ENCODE peak calls at places on chromosome 1, in ten cellular contexts. One of them, this sample, is unnamed.

GRCh38 chr1:248611883-248612282 is 14.4 kb upstream of the OR2T10 start:
- DNase-seq in NCI-H2171 treated with DMSO at 0.1 percent for 48 hours: no peak
- DNase-seq in right lobe of liver: no peak
- DNase-seq in A172: no peak
- DNase-seq in stomach: no peak
- DNase-seq in caudate nucleus: no peak
- DNase-seq in activated T-cell treated with anti-CD3 and anti-CD28 coated beads for 24 hours: no peak
- DNase-seq in GM12865: peak; percentile 45
- DNase-seq in RPMI7951: no peak
- DNase-seq in left cardiac atrium: no peak
- DNase-seq in this sample: no peak

GRCh38 chr1:45793942-45794604 is 9.3 kb upstream of the MAST2 start:
- DNase-seq in NCI-H2171 treated with DMSO at 0.1 percent for 48 hours: peak; percentile 6
- DNase-seq in right lobe of liver: no peak
- DNase-seq in A172: no peak
- DNase-seq in stomach: no peak
- DNase-seq in caudate nucleus: no peak
- DNase-seq in activated T-cell treated with anti-CD3 and anti-CD28 coated beads for 24 hours: no peak
- DNase-seq in GM12865: peak; percentile 38
- DNase-seq in RPMI7951: no peak
- DNase-seq in left cardiac atrium: no peak
- DNase-seq in this sample: no peak

GRCh38 chr1:50959303-50959912 is 659 bp downstream of the FAF1 start:
- DNase-seq in NCI-H2171 treated with DMSO at 0.1 percent for 48 hours: peak; percentile 51
- DNase-seq in right lobe of liver: peak; percentile 59
- DNase-seq in A172: peak; percentile 33
- DNase-seq in stomach: no peak
- DNase-seq in caudate nucleus: peak; percentile 66
- DNase-seq in activated T-cell treated with anti-CD3 and anti-CD28 coated beads for 24 hours: no peak
- DNase-seq in GM12865: peak; percentile 18
- DNase-seq in RPMI7951: peak; percentile 54
- DNase-seq in left cardiac atrium: peak; percentile 29
- DNase-seq in this sample: no peak

GRCh38 chr1:43982241-43982640 is 3.2 kb downstream of the B4GALT2 start:
- DNase-seq in NCI-H2171 treated with DMSO at 0.1 percent for 48 hours: no peak
- DNase-seq in right lobe of liver: no peak
- DNase-seq in A172: no peak
- DNase-seq in stomach: no peak
- DNase-seq in caudate nucleus: no peak
- DNase-seq in activated T-cell treated with anti-CD3 and anti-CD28 coated beads for 24 hours: no peak
- DNase-seq in GM12865: no peak
- DNase-seq in RPMI7951: no peak
- DNase-seq in left cardiac atrium: no peak
- DNase-seq in this sample: no peak

GRCh38 chr1:21575351-21575942 is 66.2 kb downstream of the ALPL start:
- DNase-seq in NCI-H2171 treated with DMSO at 0.1 percent for 48 hours: no peak
- DNase-seq in right lobe of liver: no peak
- DNase-seq in A172: no peak
- DNase-seq in stomach: no peak
- DNase-seq in caudate nucleus: no peak
- DNase-seq in activated T-cell treated with anti-CD3 and anti-CD28 coated beads for 24 hours: no peak
- DNase-seq in GM12865: no peak
- DNase-seq in RPMI7951: no peak
- DNase-seq in left cardiac atrium: no peak
- DNase-seq in this sample: no peak

GRCh38 chr1:165235158-165235776 is 121.2 kb downstream of the LMX1A start:
- DNase-seq in NCI-H2171 treated with DMSO at 0.1 percent for 48 hours: peak; percentile 84
- DNase-seq in right lobe of liver: peak; percentile 70
- DNase-seq in A172: no peak
- DNase-seq in stomach: no peak
- DNase-seq in caudate nucleus: no peak
- DNase-seq in activated T-cell treated with anti-CD3 and anti-CD28 coated beads for 24 hours: no peak
- DNase-seq in GM12865: no peak
- DNase-seq in RPMI7951: no peak
- DNase-seq in left cardiac atrium: no peak
- DNase-seq in this sample: peak; percentile 15

GRCh38 chr1:54800899-54801759 is at the start of gene TTC22:
- DNase-seq in NCI-H2171 treated with DMSO at 0.1 percent for 48 hours: no peak
- DNase-seq in right lobe of liver: peak; percentile 78
- DNase-seq in A172: no peak
- DNase-seq in stomach: peak; percentile 83
- DNase-seq in caudate nucleus: peak; percentile 36
- DNase-seq in activated T-cell treated with anti-CD3 and anti-CD28 coated beads for 24 hours: peak; percentile 54
- DNase-seq in GM12865: peak; percentile 77
- DNase-seq in RPMI7951: no peak
- DNase-seq in left cardiac atrium: no peak
- DNase-seq in this sample: peak; percentile 90

GRCh38 chr1:165595561-165595960 is 35.5 kb upstream of the MGST3 start:
- DNase-seq in NCI-H2171 treated with DMSO at 0.1 percent for 48 hours: no peak
- DNase-seq in right lobe of liver: no peak
- DNase-seq in A172: no peak
- DNase-seq in stomach: no peak
- DNase-seq in caudate nucleus: no peak
- DNase-seq in activated T-cell treated with anti-CD3 and anti-CD28 coated beads for 24 hours: no peak
- DNase-seq in GM12865: no peak
- DNase-seq in RPMI7951: peak; percentile 69
- DNase-seq in left cardiac atrium: no peak
- DNase-seq in this sample: no peak

GRCh38 chr1:84847253-84848247 is 45.5 kb downstream of the LPAR3 start:
- DNase-seq in NCI-H2171 treated with DMSO at 0.1 percent for 48 hours: no peak
- DNase-seq in right lobe of liver: peak; percentile 92
- DNase-seq in A172: peak; percentile 85
- DNase-seq in stomach: peak; percentile 95
- DNase-seq in caudate nucleus: peak; percentile 3
- DNase-seq in activated T-cell treated with anti-CD3 and anti-CD28 coated beads for 24 hours: no peak
- DNase-seq in GM12865: peak; percentile 23
- DNase-seq in RPMI7951: peak; percentile 100
- DNase-seq in left cardiac atrium: peak; percentile 82
- DNase-seq in this sample: peak; percentile 88

GRCh38 chr1:21909286-21909759 is 27.8 kb downstream of the HSPG2 start:
- DNase-seq in NCI-H2171 treated with DMSO at 0.1 percent for 48 hours: no peak
- DNase-seq in right lobe of liver: no peak
- DNase-seq in A172: no peak
- DNase-seq in stomach: no peak
- DNase-seq in caudate nucleus: no peak
- DNase-seq in activated T-cell treated with anti-CD3 and anti-CD28 coated beads for 24 hours: no peak
- DNase-seq in GM12865: no peak
- DNase-seq in RPMI7951: no peak
- DNase-seq in left cardiac atrium: no peak
- DNase-seq in this sample: no peak

GRCh38 chr1:84353665-84354064 is 44.6 kb upstream of the DNASE2B start:
- DNase-seq in NCI-H2171 treated with DMSO at 0.1 percent for 48 hours: no peak
- DNase-seq in right lobe of liver: no peak
- DNase-seq in A172: peak; percentile 43
- DNase-seq in stomach: no peak
- DNase-seq in caudate nucleus: no peak
- DNase-seq in activated T-cell treated with anti-CD3 and anti-CD28 coated beads for 24 hours: no peak
- DNase-seq in GM12865: no peak
- DNase-seq in RPMI7951: peak; percentile 59
- DNase-seq in left cardiac atrium: no peak
- DNase-seq in this sample: no peak

GRCh38 chr1:207752456-207753132 is 740 bp downstream of the CD46 start:
- DNase-seq in NCI-H2171 treated with DMSO at 0.1 percent for 48 hours: peak; percentile 10
- DNase-seq in right lobe of liver: peak; percentile 90
- DNase-seq in A172: peak; percentile 23
- DNase-seq in stomach: peak; percentile 66
- DNase-seq in caudate nucleus: no peak
- DNase-seq in activated T-cell treated with anti-CD3 and anti-CD28 coated beads for 24 hours: peak; percentile 11
- DNase-seq in GM12865: peak; percentile 40
- DNase-seq in RPMI7951: peak; percentile 14
- DNase-seq in left cardiac atrium: no peak
- DNase-seq in this sample: peak; percentile 66

GRCh38 chr1:25743164-25744139 is 56.5 kb upstream of the SELENON start:
- DNase-seq in NCI-H2171 treated with DMSO at 0.1 percent for 48 hours: peak; percentile 71
- DNase-seq in right lobe of liver: peak; percentile 90
- DNase-seq in A172: peak; percentile 40
- DNase-seq in stomach: peak; percentile 94
- DNase-seq in caudate nucleus: peak; percentile 43
- DNase-seq in activated T-cell treated with anti-CD3 and anti-CD28 coated beads for 24 hours: no peak
- DNase-seq in GM12865: no peak
- DNase-seq in RPMI7951: peak; percentile 45
- DNase-seq in left cardiac atrium: peak; percentile 92
- DNase-seq in this sample: peak; percentile 81

GRCh38 chr1:214546886-214547641 is 4.3 kb downstream of the PTPN14 start:
- DNase-seq in NCI-H2171 treated with DMSO at 0.1 percent for 48 hours: no peak
- DNase-seq in right lobe of liver: no peak
- DNase-seq in A172: no peak
- DNase-seq in stomach: no peak
- DNase-seq in caudate nucleus: no peak
- DNase-seq in activated T-cell treated with anti-CD3 and anti-CD28 coated beads for 24 hours: no peak
- DNase-seq in GM12865: no peak
- DNase-seq in RPMI7951: no peak
- DNase-seq in left cardiac atrium: no peak
- DNase-seq in this sample: no peak

GRCh38 chr1:201617157-201617556 is 78.2 kb downstream of the NAV1 start:
- DNase-seq in NCI-H2171 treated with DMSO at 0.1 percent for 48 hours: no peak
- DNase-seq in right lobe of liver: no peak
- DNase-seq in A172: no peak
- DNase-seq in stomach: no peak
- DNase-seq in caudate nucleus: no peak
- DNase-seq in activated T-cell treated with anti-CD3 and anti-CD28 coated beads for 24 hours: no peak
- DNase-seq in GM12865: no peak
- DNase-seq in RPMI7951: no peak
- DNase-seq in left cardiac atrium: no peak
- DNase-seq in this sample: no peak

GRCh38 chr1:2137257-2138121 is 57.1 kb downstream of the FAAP20 start:
- DNase-seq in NCI-H2171 treated with DMSO at 0.1 percent for 48 hours: no peak
- DNase-seq in right lobe of liver: no peak
- DNase-seq in A172: no peak
- DNase-seq in stomach: no peak
- DNase-seq in caudate nucleus: no peak
- DNase-seq in activated T-cell treated with anti-CD3 and anti-CD28 coated beads for 24 hours: no peak
- DNase-seq in GM12865: no peak
- DNase-seq in RPMI7951: no peak
- DNase-seq in left cardiac atrium: no peak
- DNase-seq in this sample: no peak

GRCh38 chr1:157819886-157820285 is at the start of gene FCRL1:
- DNase-seq in NCI-H2171 treated with DMSO at 0.1 percent for 48 hours: no peak
- DNase-seq in right lobe of liver: no peak
- DNase-seq in A172: no peak
- DNase-seq in stomach: no peak
- DNase-seq in caudate nucleus: no peak
- DNase-seq in activated T-cell treated with anti-CD3 and anti-CD28 coated beads for 24 hours: no peak
- DNase-seq in GM12865: no peak
- DNase-seq in RPMI7951: no peak
- DNase-seq in left cardiac atrium: no peak
- DNase-seq in this sample: no peak

GRCh38 chr1:8424539-8425116 is 106.7 kb downstream of the SLC45A1 start:
- DNase-seq in NCI-H2171 treated with DMSO at 0.1 percent for 48 hours: peak; percentile 28
- DNase-seq in right lobe of liver: peak; percentile 60
- DNase-seq in A172: peak; percentile 38
- DNase-seq in stomach: peak; percentile 77
- DNase-seq in caudate nucleus: peak; percentile 35
- DNase-seq in activated T-cell treated with anti-CD3 and anti-CD28 coated beads for 24 hours: peak; percentile 36
- DNase-seq in GM12865: peak; percentile 72
- DNase-seq in RPMI7951: no peak
- DNase-seq in left cardiac atrium: peak; percentile 52
- DNase-seq in this sample: peak; percentile 51

GRCh38 chr1:114003431-114003830 is 24.2 kb downstream of the OLFML3 start:
- DNase-seq in NCI-H2171 treated with DMSO at 0.1 percent for 48 hours: no peak
- DNase-seq in right lobe of liver: no peak
- DNase-seq in A172: no peak
- DNase-seq in stomach: no peak
- DNase-seq in caudate nucleus: no peak
- DNase-seq in activated T-cell treated with anti-CD3 and anti-CD28 coated beads for 24 hours: no peak
- DNase-seq in GM12865: no peak
- DNase-seq in RPMI7951: no peak
- DNase-seq in left cardiac atrium: no peak
- DNase-seq in this sample: no peak

GRCh38 chr1:22315315-22316078 is 136.2 kb upstream of the ZBTB40 start:
- DNase-seq in NCI-H2171 treated with DMSO at 0.1 percent for 48 hours: no peak
- DNase-seq in right lobe of liver: peak; percentile 31
- DNase-seq in A172: no peak
- DNase-seq in stomach: no peak
- DNase-seq in caudate nucleus: no peak
- DNase-seq in activated T-cell treated with anti-CD3 and anti-CD28 coated beads for 24 hours: no peak
- DNase-seq in GM12865: no peak
- DNase-seq in RPMI7951: no peak
- DNase-seq in left cardiac atrium: no peak
- DNase-seq in this sample: no peak

GRCh38 chr1:228315945-228316588 is 90.6 kb downstream of the TRIM11 start:
- DNase-seq in NCI-H2171 treated with DMSO at 0.1 percent for 48 hours: no peak
- DNase-seq in right lobe of liver: peak; percentile 40
- DNase-seq in A172: no peak
- DNase-seq in stomach: peak; percentile 24
- DNase-seq in caudate nucleus: no peak
- DNase-seq in activated T-cell treated with anti-CD3 and anti-CD28 coated beads for 24 hours: no peak
- DNase-seq in GM12865: no peak
- DNase-seq in RPMI7951: no peak
- DNase-seq in left cardiac atrium: no peak
- DNase-seq in this sample: peak; percentile 54

GRCh38 chr1:216462061-216462775 is 39.0 kb upstream of the USH2A start:
- DNase-seq in NCI-H2171 treated with DMSO at 0.1 percent for 48 hours: no peak
- DNase-seq in right lobe of liver: no peak
- DNase-seq in A172: peak; percentile 76
- DNase-seq in stomach: no peak
- DNase-seq in caudate nucleus: no peak
- DNase-seq in activated T-cell treated with anti-CD3 and anti-CD28 coated beads for 24 hours: no peak
- DNase-seq in GM12865: no peak
- DNase-seq in RPMI7951: peak; percentile 1
- DNase-seq in left cardiac atrium: no peak
- DNase-seq in this sample: no peak

GRCh38 chr1:8727809-8728213 is 89.6 kb downstream of the RERE start:
- DNase-seq in NCI-H2171 treated with DMSO at 0.1 percent for 48 hours: peak; percentile 88
- DNase-seq in right lobe of liver: no peak
- DNase-seq in A172: no peak
- DNase-seq in stomach: no peak
- DNase-seq in caudate nucleus: peak; percentile 15
- DNase-seq in activated T-cell treated with anti-CD3 and anti-CD28 coated beads for 24 hours: no peak
- DNase-seq in GM12865: no peak
- DNase-seq in RPMI7951: no peak
- DNase-seq in left cardiac atrium: no peak
- DNase-seq in this sample: no peak

GRCh38 chr1:209769171-209769904 is 13.5 kb downstream of the TRAF3IP3 start:
- DNase-seq in NCI-H2171 treated with DMSO at 0.1 percent for 48 hours: no peak
- DNase-seq in right lobe of liver: no peak
- DNase-seq in A172: peak; percentile 94
- DNase-seq in stomach: no peak
- DNase-seq in caudate nucleus: no peak
- DNase-seq in activated T-cell treated with anti-CD3 and anti-CD28 coated beads for 24 hours: peak; percentile 69
- DNase-seq in GM12865: peak; percentile 92
- DNase-seq in RPMI7951: peak; percentile 87
- DNase-seq in left cardiac atrium: peak; percentile 88
- DNase-seq in this sample: no peak

GRCh38 chr1:22906968-22907367 is 65.7 kb downstream of the LACTBL1 start:
- DNase-seq in NCI-H2171 treated with DMSO at 0.1 percent for 48 hours: no peak
- DNase-seq in right lobe of liver: no peak
- DNase-seq in A172: no peak
- DNase-seq in stomach: no peak
- DNase-seq in caudate nucleus: no peak
- DNase-seq in activated T-cell treated with anti-CD3 and anti-CD28 coated beads for 24 hours: no peak
- DNase-seq in GM12865: no peak
- DNase-seq in RPMI7951: no peak
- DNase-seq in left cardiac atrium: no peak
- DNase-seq in this sample: no peak

GRCh38 chr1:42163536-42164503 is 725 bp downstream of the GUCA2A start:
- DNase-seq in NCI-H2171 treated with DMSO at 0.1 percent for 48 hours: no peak
- DNase-seq in right lobe of liver: no peak
- DNase-seq in A172: no peak
- DNase-seq in stomach: no peak
- DNase-seq in caudate nucleus: no peak
- DNase-seq in activated T-cell treated with anti-CD3 and anti-CD28 coated beads for 24 hours: no peak
- DNase-seq in GM12865: no peak
- DNase-seq in RPMI7951: no peak
- DNase-seq in left cardiac atrium: no peak
- DNase-seq in this sample: no peak

GRCh38 chr1:223711173-223711572 is 1.2 kb upstream of the CAPN2 start:
- DNase-seq in NCI-H2171 treated with DMSO at 0.1 percent for 48 hours: peak; percentile 37
- DNase-seq in right lobe of liver: no peak
- DNase-seq in A172: peak; percentile 66
- DNase-seq in stomach: peak; percentile 60
- DNase-seq in caudate nucleus: no peak
- DNase-seq in activated T-cell treated with anti-CD3 and anti-CD28 coated beads for 24 hours: no peak
- DNase-seq in GM12865: no peak
- DNase-seq in RPMI7951: peak; percentile 61
- DNase-seq in left cardiac atrium: no peak
- DNase-seq in this sample: no peak

GRCh38 chr1:229863651-229864545 is 203.1 kb upstream of the GALNT2 start:
- DNase-seq in NCI-H2171 treated with DMSO at 0.1 percent for 48 hours: no peak
- DNase-seq in right lobe of liver: no peak
- DNase-seq in A172: peak; percentile 44
- DNase-seq in stomach: no peak
- DNase-seq in caudate nucleus: no peak
- DNase-seq in activated T-cell treated with anti-CD3 and anti-CD28 coated beads for 24 hours: no peak
- DNase-seq in GM12865: no peak
- DNase-seq in RPMI7951: no peak
- DNase-seq in left cardiac atrium: peak; percentile 33
- DNase-seq in this sample: no peak

This sample was measured in pancreas.